ENCODE peak calls at places on chromosome 5, in seven cellular contexts. One of them, this sample, is unnamed.

GRCh38 chr5:137220523-137220927 is 278.6 kb downstream of the SPOCK1 start:
- DNase-seq in erythroblast: peak
- DNase-seq in PC-3: peak
- DNase-seq in stimulated activated CD4-positive, alpha-beta T cell treated with anti-CD3 and anti-CD28 coated beads, Interleukin-12 subunit alpha, Interleukin-12 subunit beta, amount 100 ng/mL, for 24 hours: no peak
- DNase-seq in stimulated activated effector memory CD8-positive, alpha-beta T cell treated with anti-CD3 and anti-CD28 coated beads, Interleukin-12 subunit alpha, Interleukin-12 subunit beta, amount 100 ng/mL, for 72 hours: no peak
- DNase-seq in left kidney: peak
- DNase-seq in non-pigmented ciliary epithelial cell: peak
- DNase-seq in this sample: peak

GRCh38 chr5:115414406-115415142 is 118.1 kb upstream of the CCDC112 start:
- DNase-seq in PC-3: no peak
- DNase-seq in left kidney: peak
- DNase-seq in stimulated activated effector memory CD8-positive, alpha-beta T cell treated with anti-CD3 and anti-CD28 coated beads, Interleukin-12 subunit alpha, Interleukin-12 subunit beta, amount 100 ng/mL, for 72 hours: no peak
- DNase-seq in erythroblast: no peak
- DNase-seq in stimulated activated CD4-positive, alpha-beta T cell treated with anti-CD3 and anti-CD28 coated beads, Interleukin-12 subunit alpha, Interleukin-12 subunit beta, amount 100 ng/mL, for 24 hours: no peak
- DNase-seq in non-pigmented ciliary epithelial cell: peak
- DNase-seq in this sample: no peak

GRCh38 chr5:178246736-178247135 is 14.1 kb upstream of the PHYKPL start:
- DNase-seq in left kidney: no peak
- DNase-seq in erythroblast: no peak
- DNase-seq in PC-3: no peak
- DNase-seq in non-pigmented ciliary epithelial cell: no peak
- DNase-seq in stimulated activated CD4-positive, alpha-beta T cell treated with anti-CD3 and anti-CD28 coated beads, Interleukin-12 subunit alpha, Interleukin-12 subunit beta, amount 100 ng/mL, for 24 hours: no peak
- DNase-seq in stimulated activated effector memory CD8-positive, alpha-beta T cell treated with anti-CD3 and anti-CD28 coated beads, Interleukin-12 subunit alpha, Interleukin-12 subunit beta, amount 100 ng/mL, for 72 hours: no peak
- DNase-seq in this sample: no peak

GRCh38 chr5:180596115-180596667 is 4.9 kb upstream of the SCGB3A1 start:
- DNase-seq in PC-3: no peak
- DNase-seq in stimulated activated CD4-positive, alpha-beta T cell treated with anti-CD3 and anti-CD28 coated beads, Interleukin-12 subunit alpha, Interleukin-12 subunit beta, amount 100 ng/mL, for 24 hours: no peak
- DNase-seq in erythroblast: no peak
- DNase-seq in non-pigmented ciliary epithelial cell: no peak
- DNase-seq in left kidney: no peak
- DNase-seq in stimulated activated effector memory CD8-positive, alpha-beta T cell treated with anti-CD3 and anti-CD28 coated beads, Interleukin-12 subunit alpha, Interleukin-12 subunit beta, amount 100 ng/mL, for 72 hours: no peak
- DNase-seq in this sample: no peak

GRCh38 chr5:135310328-135310989 is 88.6 kb downstream of the MACROH2A1 start:
- DNase-seq in non-pigmented ciliary epithelial cell: peak
- DNase-seq in stimulated activated effector memory CD8-positive, alpha-beta T cell treated with anti-CD3 and anti-CD28 coated beads, Interleukin-12 subunit alpha, Interleukin-12 subunit beta, amount 100 ng/mL, for 72 hours: no peak
- DNase-seq in stimulated activated CD4-positive, alpha-beta T cell treated with anti-CD3 and anti-CD28 coated beads, Interleukin-12 subunit alpha, Interleukin-12 subunit beta, amount 100 ng/mL, for 24 hours: no peak
- DNase-seq in left kidney: no peak
- DNase-seq in PC-3: peak
- DNase-seq in erythroblast: no peak
- DNase-seq in this sample: peak

GRCh38 chr5:81756016-81756415 is 5.1 kb upstream of the SSBP2 start:
- DNase-seq in stimulated activated effector memory CD8-positive, alpha-beta T cell treated with anti-CD3 and anti-CD28 coated beads, Interleukin-12 subunit alpha, Interleukin-12 subunit beta, amount 100 ng/mL, for 72 hours: no peak
- DNase-seq in PC-3: no peak
- DNase-seq in erythroblast: no peak
- DNase-seq in stimulated activated CD4-positive, alpha-beta T cell treated with anti-CD3 and anti-CD28 coated beads, Interleukin-12 subunit alpha, Interleukin-12 subunit beta, amount 100 ng/mL, for 24 hours: no peak
- DNase-seq in left kidney: no peak
- DNase-seq in non-pigmented ciliary epithelial cell: no peak
- DNase-seq in this sample: no peak

GRCh38 chr5:174520420-174521396 is 203.7 kb upstream of the MSX2 start:
- DNase-seq in stimulated activated CD4-positive, alpha-beta T cell treated with anti-CD3 and anti-CD28 coated beads, Interleukin-12 subunit alpha, Interleukin-12 subunit beta, amount 100 ng/mL, for 24 hours: no peak
- DNase-seq in non-pigmented ciliary epithelial cell: no peak
- DNase-seq in PC-3: no peak
- DNase-seq in erythroblast: no peak
- DNase-seq in stimulated activated effector memory CD8-positive, alpha-beta T cell treated with anti-CD3 and anti-CD28 coated beads, Interleukin-12 subunit alpha, Interleukin-12 subunit beta, amount 100 ng/mL, for 72 hours: no peak
- DNase-seq in left kidney: peak
- DNase-seq in this sample: peak

GRCh38 chr5:169745441-169746146 is 108.5 kb downstream of the DOCK2 start:
- DNase-seq in stimulated activated CD4-positive, alpha-beta T cell treated with anti-CD3 and anti-CD28 coated beads, Interleukin-12 subunit alpha, Interleukin-12 subunit beta, amount 100 ng/mL, for 24 hours: no peak
- DNase-seq in PC-3: peak
- DNase-seq in stimulated activated effector memory CD8-positive, alpha-beta T cell treated with anti-CD3 and anti-CD28 coated beads, Interleukin-12 subunit alpha, Interleukin-12 subunit beta, amount 100 ng/mL, for 72 hours: no peak
- DNase-seq in non-pigmented ciliary epithelial cell: no peak
- DNase-seq in left kidney: no peak
- DNase-seq in erythroblast: no peak
- DNase-seq in this sample: peak

GRCh38 chr5:143456952-143457547 is 53.6 kb upstream of the NR3C1 start:
- DNase-seq in left kidney: no peak
- DNase-seq in non-pigmented ciliary epithelial cell: no peak
- DNase-seq in PC-3: peak
- DNase-seq in stimulated activated effector memory CD8-positive, alpha-beta T cell treated with anti-CD3 and anti-CD28 coated beads, Interleukin-12 subunit alpha, Interleukin-12 subunit beta, amount 100 ng/mL, for 72 hours: no peak
- DNase-seq in stimulated activated CD4-positive, alpha-beta T cell treated with anti-CD3 and anti-CD28 coated beads, Interleukin-12 subunit alpha, Interleukin-12 subunit beta, amount 100 ng/mL, for 24 hours: no peak
- DNase-seq in erythroblast: no peak
- DNase-seq in this sample: peak

GRCh38 chr5:103021310-103021709 is 98.6 kb downstream of the GIN1 start:
- DNase-seq in stimulated activated CD4-positive, alpha-beta T cell treated with anti-CD3 and anti-CD28 coated beads, Interleukin-12 subunit alpha, Interleukin-12 subunit beta, amount 100 ng/mL, for 24 hours: no peak
- DNase-seq in left kidney: no peak
- DNase-seq in erythroblast: no peak
- DNase-seq in PC-3: peak
- DNase-seq in stimulated activated effector memory CD8-positive, alpha-beta T cell treated with anti-CD3 and anti-CD28 coated beads, Interleukin-12 subunit alpha, Interleukin-12 subunit beta, amount 100 ng/mL, for 72 hours: no peak
- DNase-seq in non-pigmented ciliary epithelial cell: peak
- DNase-seq in this sample: no peak

GRCh38 chr5:136701191-136701590 is 335.8 kb upstream of the TRPC7 start:
- DNase-seq in stimulated activated effector memory CD8-positive, alpha-beta T cell treated with anti-CD3 and anti-CD28 coated beads, Interleukin-12 subunit alpha, Interleukin-12 subunit beta, amount 100 ng/mL, for 72 hours: no peak
- DNase-seq in stimulated activated CD4-positive, alpha-beta T cell treated with anti-CD3 and anti-CD28 coated beads, Interleukin-12 subunit alpha, Interleukin-12 subunit beta, amount 100 ng/mL, for 24 hours: no peak
- DNase-seq in PC-3: peak
- DNase-seq in erythroblast: no peak
- DNase-seq in non-pigmented ciliary epithelial cell: no peak
- DNase-seq in left kidney: no peak
- DNase-seq in this sample: no peak